ENCODE peak calls at places on chromosomes 7 and 10, in nine cellular contexts. U is NCI-H1436 treated with DMSO at 0.1 percent for 48 hours; A is activated CD4-positive, alpha-beta T cell treated with anti-CD3 and anti-CD28 coated beads, Interleukin-2, amount 50 U/mL, for 1 hour; E is sciatic nerve; Y is NCI-H187; G is HCEC 1CT; R is NCI-H1092 treated with DMSO at 0.1 percent for 48 hours; Z is ovary; S is kidney tubule cell. K is an unnamed sample.

GRCh38 chr7:132646064-132646463 is 69.8 kb upstream of the PLXNA4 start:
- DNase-seq in R (no peak), G (no peak), Y (no peak), S (peak), E (no peak), A (no peak), Z (no peak), U (no peak), K (no peak)

GRCh38 chr7:82226191-82226590 is 217.4 kb downstream of the CACNA2D1 start:
- DNase-seq in R (no peak), U (no peak), Y (no peak), Z (no peak), G (no peak), A (no peak), E (no peak), S (no peak), K (no peak)

GRCh38 chr7:6338551-6339274 is 66.3 kb upstream of the CYTH3 start:
- DNase-seq in Z (no peak), G (no peak), E (no peak), A (no peak), R (no peak), S (no peak), U (no peak), Y (no peak), K (no peak)

GRCh38 chr7:27199820-27200760 is at the start of gene HOXA13:
- DNase-seq in A (no peak), Z (no peak), U (no peak), Y (peak), R (no peak), E (no peak), G (peak), S (no peak), K (no peak)

GRCh38 chr10:121696854-121697253 is 98.6 kb upstream of the FGFR2 start:
- DNase-seq in S (peak), Z (no peak), R (no peak), U (no peak), E (no peak), A (no peak), Y (no peak), G (peak), K (peak)

GRCh38 chr10:46523881-46524470 is 32.5 kb downstream of the GPRIN2 start:
- DNase-seq in Y (no peak), E (peak), R (no peak), A (no peak), S (peak), G (peak), Z (peak), U (no peak), K (no peak)

GRCh38 chr7:132390705-132391104 is 185.6 kb downstream of the PLXNA4 start:
- DNase-seq in Z (no peak), U (no peak), Y (no peak), E (no peak), R (no peak), G (peak), S (peak), A (no peak), K (no peak)

GRCh38 chr10:65518379-65518778 is 1407.5 kb upstream of the LRRTM3 start:
- DNase-seq in S (peak), R (no peak), Y (no peak), Z (no peak), E (no peak), A (no peak), U (no peak), G (no peak), K (no peak)

GRCh38 chr7:130989006-130989795 is 255.2 kb upstream of the KLF14 start:
- DNase-seq in A (no peak), S (no peak), U (no peak), Y (no peak), R (no peak), G (no peak), E (no peak), Z (no peak), K (no peak)

GRCh38 chr7:55142919-55143600 is 124.2 kb downstream of the EGFR start:
- DNase-seq in E (no peak), R (no peak), S (no peak), Y (no peak), Z (no peak), A (no peak), G (no peak), U (no peak), K (no peak)

GRCh38 chr10:27558612-27559020 is 54.5 kb downstream of the RAB18 start:
- DNase-seq in Y (peak), Z (peak), R (peak), U (no peak), S (peak), E (peak), A (peak), G (peak), K (peak)

GRCh38 chr10:117480097-117480496 is 62.4 kb upstream of the EMX2 start:
- DNase-seq in S (peak), A (no peak), G (no peak), Z (no peak), Y (no peak), E (no peak), R (no peak), U (no peak), K (no peak)

GRCh38 chr7:232571-233455 is 40.4 kb downstream of the FAM20C start:
- DNase-seq in Y (no peak), A (no peak), Z (no peak), U (no peak), E (no peak), S (no peak), G (peak), R (no peak), K (no peak)

GRCh38 chr10:46198516-46198915 is 88.3 kb upstream of the ANTXRL start:
- DNase-seq in A (no peak), G (no peak), U (no peak), R (no peak), Z (no peak), Y (no peak), E (no peak), S (peak), K (no peak)

GRCh38 chr7:142482899-142483658 is 225.2 kb upstream of the PRSS58 start:
- DNase-seq in Y (no peak), Z (no peak), S (peak), U (no peak), A (peak), E (peak), G (peak), R (no peak), K (peak)

GRCh38 chr7:74174606-74175082 is 488 bp downstream of the EIF4H start:
- DNase-seq in G (peak), R (peak), A (peak), E (peak), S (peak), U (no peak), Y (no peak), Z (peak), K (peak)

GRCh38 chr10:96407560-96408069 is 48.8 kb upstream of the OPALIN start:
- DNase-seq in Z (no peak), E (no peak), G (no peak), R (no peak), S (no peak), Y (no peak), A (no peak), U (no peak), K (no peak)

GRCh38 chr7:86248977-86249376 is 394.7 kb upstream of the GRM3 start:
- DNase-seq in A (no peak), R (no peak), E (no peak), Z (no peak), Y (no peak), G (no peak), S (no peak), U (no peak), K (no peak)

GRCh38 chr10:52308251-52309031 is 5.6 kb upstream of the DKK1 start:
- DNase-seq in G (peak), R (peak), E (peak), U (no peak), Y (no peak), S (peak), A (no peak), Z (peak), K (peak)

GRCh38 chr7:129263168-129263567 is 38.3 kb downstream of the AHCYL2 start:
- DNase-seq in Y (no peak), R (no peak), Z (no peak), S (no peak), A (no peak), E (no peak), U (no peak), G (no peak), K (no peak)

GRCh38 chr10:132722391-132722790 is 63.6 kb downstream of the NKX6-2 start:
- DNase-seq in G (no peak), Y (no peak), R (no peak), Z (no peak), E (no peak), A (no peak), U (no peak), S (no peak), K (no peak)

GRCh38 chr7:81882086-81882485 is 112.2 kb upstream of the HGF start:
- DNase-seq in G (no peak), Z (no peak), S (no peak), Y (no peak), R (no peak), E (no peak), A (no peak), U (no peak), K (no peak)

GRCh38 chr10:106608101-106608500 is 556.4 kb downstream of the SORCS1 start:
- DNase-seq in U (no peak), Y (no peak), R (no peak), S (no peak), Z (no peak), G (peak), A (no peak), E (no peak), K (no peak)

GRCh38 chr7:42893341-42894242 is 18.3 kb downstream of the C7orf25 start:
- DNase-seq in G (no peak), U (no peak), Z (no peak), R (peak), S (no peak), A (no peak), E (no peak), Y (peak), K (no peak)

GRCh38 chr7:26307226-26307625 is 15.6 kb downstream of the SNX10 start:
- DNase-seq in Z (no peak), Y (no peak), E (no peak), U (no peak), S (peak), A (no peak), R (no peak), G (peak), K (no peak)

GRCh38 chr7:94763268-94763667 is 107.3 kb upstream of the SGCE start:
- DNase-seq in Y (no peak), S (no peak), U (no peak), A (no peak), Z (no peak), E (no peak), G (peak), R (no peak), K (no peak)